ENCODE peak calls at places on chromosomes 7 and 10, in six cellular contexts. Z is H9, K is mesenchymal stem cell, G is H1, S is IMR-90, E is trophoblast cell. V is an unnamed sample.

GRCh38 chr7:7870590-7870989 is 98.0 kb upstream of the GLCCI1 start:
- DNase-seq in Z (no peak), K (no peak), G (no peak), S (no peak), E (no peak), V (no peak)

GRCh38 chr7:132526111-132526741 is 50.0 kb downstream of the PLXNA4 start:
- DNase-seq in Z (no peak), K (no peak), G (no peak), S (no peak), E (no peak), V (no peak)

GRCh38 chr7:47771990-47772360 is 176.3 kb downstream of the PKD1L1 start:
- DNase-seq in Z (no peak), K (no peak), G (no peak), S (no peak), E (no peak), V (no peak)

GRCh38 chr7:143013473-143013872 is 13.5 kb downstream of the OR9A2 start:
- DNase-seq in Z (no peak), K (no peak), G (no peak), S (no peak), E (no peak), V (no peak)

GRCh38 chr10:34801066-34801738 is 13.9 kb downstream of the PARD3 start:
- DNase-seq in Z (no peak), K (no peak), G (no peak), S (no peak), E (no peak), V (no peak)

GRCh38 chr7:19713676-19714075 is 4.8 kb upstream of the POLR1F start:
- DNase-seq in Z (no peak), K (peak; percentile 63), G (no peak), S (peak; percentile 45), E (peak; percentile 88), V (peak; percentile 23)

GRCh38 chr10:13971586-13972475 is 358.9 kb downstream of the FRMD4A start:
- DNase-seq in Z (no peak), K (peak; percentile 61), G (no peak), S (peak; percentile 86), E (peak; percentile 66), V (no peak)

GRCh38 chr10:78953124-78954008 is 115.4 kb upstream of the ZMIZ1 start:
- DNase-seq in Z (no peak), K (peak; percentile 38), G (no peak), S (no peak), E (no peak), V (no peak)

GRCh38 chr10:95278061-95278988 is 12.5 kb downstream of the PDLIM1 start:
- DNase-seq in Z (no peak), K (peak; percentile 89), G (peak; percentile 40), S (peak; percentile 73), E (no peak), V (no peak)

GRCh38 chr10:121282797-121283515 is 315.3 kb downstream of the FGFR2 start:
- DNase-seq in Z (no peak), K (no peak), G (no peak), S (no peak), E (no peak), V (no peak)

GRCh38 chr7:133931053-133931452 is 196.1 kb upstream of the LRGUK start:
- DNase-seq in Z (no peak), K (no peak), G (no peak), S (no peak), E (no peak), V (no peak)

GRCh38 chr10:78973901-78974408 is 94.8 kb upstream of the ZMIZ1 start:
- DNase-seq in Z (peak; percentile 88), K (no peak), G (peak; percentile 88), S (peak; percentile 56), E (peak; percentile 58), V (peak; percentile 76)

GRCh38 chr7:39709768-39710291 is 86.5 kb downstream of the RALA start:
- DNase-seq in Z (no peak), K (peak; percentile 89), G (no peak), S (peak; percentile 91), E (peak; percentile 23), V (no peak)

GRCh38 chr10:124825702-124826101 is 24.1 kb downstream of the ABRAXAS2 start:
- DNase-seq in Z (no peak), K (no peak), G (no peak), S (no peak), E (no peak), V (no peak)
- H3K14ac ChIP-seq in Z (no peak overlapping the region), K (no peak overlapping the region), G (no peak overlapping the region), S (no peak overlapping the region), E (no peak overlapping the region), V (no peak overlapping the region)

GRCh38 chr7:1639578-1640175 is 30.4 kb upstream of the ELFN1 start:
- DNase-seq in Z (no peak), K (no peak), G (no peak), S (no peak), E (no peak), V (no peak)
- H2AK5ac ChIP-seq in Z (no peak overlapping the region), K (no peak overlapping the region), G (no peak overlapping the region), S (no peak overlapping the region), E (no peak overlapping the region), V (peak overlapping the region; percentile 42)

GRCh38 chr10:116079355-116079754 is 193.7 kb downstream of the GFRA1 start:
- DNase-seq in Z (no peak), K (no peak), G (no peak), S (no peak), E (no peak), V (no peak)
- H3K14ac ChIP-seq in Z (no peak overlapping the region), K (no peak overlapping the region), G (no peak overlapping the region), S (no peak overlapping the region), E (no peak overlapping the region), V (no peak overlapping the region)

DNA sequence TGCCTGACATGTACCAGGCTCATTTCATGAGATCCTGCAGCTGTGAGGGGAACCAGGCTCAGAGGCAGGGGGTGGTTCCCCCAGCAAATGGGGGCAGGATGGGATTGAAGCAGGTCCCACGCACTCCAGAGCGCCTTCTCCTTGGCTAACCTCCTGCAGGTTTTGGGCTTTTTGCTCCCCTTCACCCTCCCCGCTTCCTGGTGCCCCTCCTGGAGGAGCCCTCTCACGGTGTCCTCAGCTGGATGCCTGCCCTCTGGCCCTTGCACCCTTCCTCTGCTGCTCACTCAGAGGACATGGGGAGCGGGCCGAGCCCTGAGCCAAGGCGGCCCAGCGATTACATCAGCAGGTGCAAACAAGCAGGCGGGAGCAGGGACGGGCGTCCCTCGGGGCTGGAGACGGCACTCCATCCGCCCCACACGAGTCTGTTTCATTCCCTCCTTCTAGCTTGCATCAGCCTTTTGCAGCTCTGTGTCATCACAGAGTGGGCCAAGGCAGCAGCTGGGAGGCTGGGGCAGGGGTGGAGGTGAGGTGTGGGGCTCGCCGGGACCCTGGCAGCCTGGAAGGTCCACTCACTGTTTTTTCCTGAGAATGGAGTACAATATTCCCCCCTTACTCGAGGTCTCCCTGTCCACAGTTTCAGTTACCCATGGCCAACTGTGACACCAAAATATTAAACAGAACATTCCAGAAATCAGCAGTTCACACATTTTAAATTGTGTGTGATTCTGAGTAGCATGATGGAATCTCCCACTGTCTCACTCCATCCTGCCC is 52.7 kb upstream of the SLC29A3 start:
- DNase-seq in Z (no peak), K (peak; percentile 92), G (no peak), S (peak; percentile 90), E (no peak), V (no peak)
- H2AK5ac ChIP-seq in Z (no peak overlapping the region), K (no peak overlapping the region), G (peak overlapping the region; percentile 94), S (peak overlapping the region; percentile 93), E (no peak overlapping the region), V (peak overlapping the region; percentile 58)